ENCODE peak calls at places on chromosomes 2 and 18, in five cellular contexts. S is pancreas; K is uterus; Z is mammary epithelial cell; L is CD8-positive, alpha-beta T cell. Q is an unnamed sample.

GRCh38 chr2:218851286-218851685 is 8.3 kb upstream of the WNT6 start:
- DNase-seq in L (no peak), S (no peak), K (no peak), Z (no peak), Q (no peak)

GRCh38 chr2:119760876-119761275 is 1.2 kb downstream of the PTPN4 start:
- DNase-seq in L (no peak), Z (peak; percentile 53), S (no peak), K (no peak), Q (peak; percentile 46)

GRCh38 chr2:168726375-168726774 is 76.1 kb upstream of the NOSTRIN start:
- DNase-seq in Z (no peak), L (no peak), S (no peak), K (no peak), Q (no peak)

GRCh38 chr2:65070172-65070830 is 14.1 kb downstream of the CEP68 start:
- DNase-seq in Z (peak; percentile 64), S (no peak), K (no peak), L (no peak), Q (peak; percentile 75)

GRCh38 chr2:202432776-202433175 is 56.6 kb downstream of the BMPR2 start:
- DNase-seq in Z (no peak), K (no peak), S (no peak), L (no peak), Q (no peak)

GRCh38 chr2:167264380-167264779 is 376.1 kb downstream of the XIRP2 start:
- DNase-seq in Z (peak; percentile 6), L (no peak), S (no peak), K (no peak), Q (peak; percentile 13)

GRCh38 chr2:65539633-65540032 is 107.2 kb upstream of the SPRED2 start:
- DNase-seq in S (no peak), Z (no peak), L (no peak), K (no peak), Q (no peak)

GRCh38 chr18:62878305-62878704 is 163.0 kb downstream of the PHLPP1 start:
- DNase-seq in Z (no peak), L (no peak), S (no peak), K (no peak), Q (peak; percentile 23)

GRCh38 chr2:28658369-28658768 is 93.3 kb upstream of the PPP1CB start:
- DNase-seq in S (no peak), K (no peak), Z (peak; percentile 46), L (no peak), Q (peak; percentile 76)

GRCh38 chr2:207332473-207333212 is 166.9 kb upstream of the KLF7 start:
- DNase-seq in K (no peak), Z (no peak), S (no peak), L (no peak), Q (no peak)

GRCh38 chr18:58929206-58929605 is 64.5 kb downstream of the ZNF532 start:
- DNase-seq in Z (no peak), L (no peak), S (no peak), K (no peak), Q (no peak)

GRCh38 chr18:58922995-58923394 is 58.3 kb downstream of the ZNF532 start:
- DNase-seq in Z (no peak), S (no peak), L (no peak), K (no peak), Q (no peak)

GRCh38 chr18:58928401-58928800 is 63.7 kb downstream of the ZNF532 start:
- DNase-seq in K (no peak), Z (no peak), L (no peak), S (no peak), Q (no peak)

GRCh38 chr18:58927659-58928058 is 63.0 kb downstream of the ZNF532 start:
- DNase-seq in K (no peak), L (no peak), S (no peak), Z (no peak), Q (no peak)

DNA sequence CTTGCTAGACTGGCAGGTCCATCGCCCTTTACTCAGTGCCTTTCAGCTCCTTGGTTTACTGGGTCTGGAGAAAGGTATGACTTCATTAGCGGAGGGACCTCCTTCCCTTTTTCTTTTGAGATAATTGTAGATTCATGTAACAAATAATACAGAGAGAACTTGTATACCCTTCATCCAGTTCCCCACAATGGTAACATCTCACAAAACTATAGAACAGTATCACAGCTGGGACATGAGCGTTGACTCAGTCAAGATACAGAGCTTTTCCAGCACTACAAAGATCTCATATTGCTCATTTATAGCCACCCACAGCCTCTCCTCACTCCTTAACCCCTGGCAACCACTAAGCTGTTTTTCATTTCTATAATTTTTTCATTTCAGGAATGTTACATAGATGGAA is 59.8 kb downstream of the ZNF532 start:
- DNase-seq in K (no peak), S (no peak), L (no peak), Z (no peak), Q (no peak)
- H3K4me3 ChIP-seq in K (no peak overlapping the region), S (no peak overlapping the region), L (no peak overlapping the region), Z (no peak overlapping the region), Q (no peak overlapping the region)

GRCh38 chr2:42072349-42073118 is 24.7 kb downstream of the PKDCC start:
- DNase-seq in L (no peak), K (no peak), Z (peak; percentile 9), S (no peak), Q (no peak)
- TF ChIP-seq CTCF in L (no peak), K (no peak), Z (no peak), S (no peak), Q (no peak)

DNA sequence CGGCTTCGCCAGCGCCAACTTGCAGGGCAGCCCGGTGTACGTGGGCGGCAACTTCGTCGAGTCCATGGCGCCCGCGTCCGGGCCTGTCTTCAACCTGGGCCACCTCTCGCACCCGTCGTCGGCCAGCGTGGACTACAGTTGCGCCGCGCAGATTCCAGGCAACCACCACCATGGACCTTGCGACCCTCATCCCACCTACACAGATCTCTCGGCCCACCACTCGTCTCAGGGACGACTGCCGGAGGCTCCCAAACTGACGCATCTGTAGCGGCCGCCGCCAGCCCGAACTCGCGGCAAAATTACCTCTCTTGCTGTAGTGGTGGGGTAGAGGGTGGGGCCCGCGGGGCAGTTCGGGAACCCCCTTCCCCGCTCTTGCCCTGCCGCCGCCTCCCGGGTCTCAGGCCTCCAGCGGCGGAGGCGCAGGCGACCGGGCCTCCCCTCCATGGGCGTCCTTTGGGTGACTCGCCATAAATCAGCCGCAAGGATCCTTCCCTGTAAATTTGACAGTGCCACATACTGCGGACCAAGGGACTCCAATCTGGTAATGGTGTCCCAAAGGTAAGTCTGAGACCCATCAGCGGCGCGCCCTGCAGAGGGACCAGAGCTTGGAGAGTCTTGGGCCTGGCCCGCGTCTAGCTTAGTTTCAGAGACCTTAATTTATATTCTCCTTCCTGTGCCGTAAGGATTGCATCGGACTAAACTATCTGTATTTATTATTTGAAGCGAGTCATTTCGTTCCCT is 15.1 kb downstream of the HOXD3 start:
- DNase-seq in L (no peak), Z (no peak), S (no peak), K (no peak), Q (no peak)
- H3K4me3 ChIP-seq in L (no peak overlapping the region), Z (no peak overlapping the region), S (no peak overlapping the region), K (peak overlapping the region; percentile 8), Q (no peak overlapping the region)

GRCh38 chr2:33476100-33476792 is at the start of gene RASGRP3:
- DNase-seq in Z (peak; percentile 73), L (peak; percentile 66), S (peak; percentile 75), K (peak; percentile 71), Q (peak; percentile 96)
- TF ChIP-seq CTCF in Z (no peak), L (no peak), S (no peak), K (no peak), Q (no peak)

GRCh38 chr2:196278491-196278911 is 107.1 kb upstream of the STK17B start:
- DNase-seq in K (no peak), S (no peak), L (no peak), Z (peak; percentile 61), Q (peak; percentile 92)
- H3K4me3 ChIP-seq in K (no peak overlapping the region), S (no peak overlapping the region), L (no peak overlapping the region), Z (no peak overlapping the region), Q (peak overlapping the region; percentile 13)

DNA sequence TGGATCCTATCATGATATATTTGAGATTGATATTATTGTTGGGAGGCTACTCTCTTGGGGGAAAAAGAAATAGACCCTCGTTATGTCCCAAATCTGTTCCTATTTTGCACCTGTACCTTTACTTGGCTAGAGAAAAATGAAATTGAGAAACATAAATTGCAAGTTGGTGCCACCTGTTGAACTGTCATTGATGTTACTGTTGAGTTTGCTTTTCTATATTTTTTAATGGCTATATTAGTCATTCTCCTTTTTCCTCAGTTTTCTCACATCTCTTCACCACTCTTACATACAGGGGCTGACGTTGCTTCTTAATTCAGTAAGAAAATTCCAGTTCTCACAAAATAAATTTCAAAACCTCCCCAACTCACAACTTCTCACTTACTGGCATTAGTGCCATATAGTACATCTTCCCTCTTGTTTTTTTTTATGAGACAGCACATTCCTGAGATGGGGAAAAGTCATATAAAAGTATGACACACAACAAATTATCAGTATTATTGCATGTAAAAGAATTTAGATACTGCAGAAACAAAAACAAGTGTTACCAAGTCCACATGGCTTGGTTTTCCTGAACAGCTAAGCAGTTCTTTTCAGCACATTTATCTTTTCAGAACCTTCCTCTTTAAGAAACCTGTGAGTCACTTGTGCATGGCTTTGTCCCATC is 348.3 kb upstream of the DSEL start:
- DNase-seq in L (no peak), K (no peak), Z (peak; percentile 5), S (no peak), Q (peak; percentile 66)
- TF ChIP-seq CTCF in L (no peak), K (no peak), Z (no peak), S (no peak), Q (no peak)

GRCh38 chr2:223762853-223763252 is 74.5 kb downstream of the AP1S3 start:
- DNase-seq in L (no peak), Z (no peak), S (no peak), K (no peak), Q (no peak)

GRCh38 chr2:223764796-223765195 is 72.6 kb downstream of the AP1S3 start:
- DNase-seq in S (no peak), L (no peak), Z (no peak), K (no peak), Q (no peak)

GRCh38 chr2:223758131-223758840 is 79.1 kb downstream of the AP1S3 start:
- DNase-seq in K (no peak), L (no peak), S (no peak), Z (no peak), Q (no peak)

GRCh38 chr2:223759569-223760430 is 77.6 kb downstream of the AP1S3 start:
- DNase-seq in L (no peak), Z (peak; percentile 97), S (no peak), K (no peak), Q (peak; percentile 73)

DNA sequence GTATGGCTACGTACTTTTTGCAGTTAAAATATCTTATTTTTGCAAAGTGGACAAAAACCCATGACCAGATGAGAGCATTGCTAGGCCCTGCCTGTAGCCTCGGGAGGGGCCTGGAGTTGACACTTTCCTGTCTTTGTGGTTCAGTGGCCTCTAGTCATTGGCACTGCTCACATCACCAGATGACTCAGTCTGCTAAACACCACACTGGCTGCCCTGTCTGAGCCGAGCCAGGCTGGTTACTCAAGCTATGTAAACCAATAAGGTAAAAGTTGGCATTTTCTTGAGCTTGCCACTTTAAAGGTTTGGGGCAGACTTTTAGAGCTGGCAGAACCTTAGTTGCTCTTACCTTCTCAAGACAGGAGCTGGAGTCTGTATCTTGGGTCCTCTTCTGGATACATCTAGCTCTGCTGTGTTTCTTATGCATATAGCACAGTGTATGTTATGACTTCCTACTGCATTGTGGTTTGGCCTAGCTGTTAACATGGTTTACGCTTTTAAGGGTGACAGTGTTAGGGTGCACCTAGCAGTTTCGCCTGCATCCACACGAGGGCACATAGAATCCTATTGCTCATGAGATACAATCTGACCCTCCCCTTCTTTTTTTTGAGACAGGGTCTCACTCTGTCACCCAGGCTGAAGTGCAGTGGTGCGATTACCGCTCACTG is 76.4 kb downstream of the AP1S3 start:
- DNase-seq in K (no peak), L (peak; percentile 56), S (no peak), Z (peak; percentile 98), Q (peak; percentile 90)
- H3K4me3 ChIP-seq in K (no peak overlapping the region), L (no peak overlapping the region), S (no peak overlapping the region), Z (peak overlapping the region; percentile 2), Q (no peak overlapping the region)